ENCODE peak calls at places on chromosome 20, in four cellular contexts. V is AG04450, I is fibroblast of villous mesenchyme, W is fibroblast of the aortic adventitia. O is an unnamed sample.

GRCh38 chr20:17500826-17501225 is 30.4 kb downstream of the BFSP1 start:
- DNase-seq in V (no peak), I (no peak), W (no peak), O (peak; percentile 80)

GRCh38 chr20:58308680-58309527 is 611 bp upstream of the RAB22A start:
- DNase-seq in V (peak; percentile 11), I (peak; percentile 69), W (peak; percentile 50), O (peak; percentile 53)

GRCh38 chr20:36991708-36992107 is 40.2 kb upstream of the SAMHD1 start:
- DNase-seq in V (no peak), I (no peak), W (no peak), O (no peak)

GRCh38 chr20:41178904-41179432 is 41.6 kb downstream of the PLCG1 start:
- DNase-seq in V (no peak), I (no peak), W (no peak), O (peak; percentile 79)

GRCh38 chr20:43761396-43762340 is 34.9 kb upstream of the GTSF1L start:
- DNase-seq in V (no peak), I (no peak), W (no peak), O (no peak)

GRCh38 chr20:39789411-39789810 is 827.3 kb downstream of the DHX35 start:
- DNase-seq in V (no peak), I (no peak), W (no peak), O (no peak)

GRCh38 chr20:33862709-33863403 is 51.7 kb downstream of the CHMP4B start:
- DNase-seq in V (peak; percentile 41), I (peak; percentile 43), W (peak; percentile 84), O (peak; percentile 74)

GRCh38 chr20:62294516-62294915 is 8.3 kb upstream of the ADRM1 start:
- DNase-seq in V (no peak), I (no peak), W (no peak), O (no peak)

GRCh38 chr20:61575151-61575937 is 323.3 kb downstream of the CDH4 start:
- DNase-seq in V (no peak), I (no peak), W (no peak), O (no peak)

GRCh38 chr20:17613328-17614175 is 43.7 kb downstream of the DSTN start:
- DNase-seq in V (no peak), I (no peak), W (no peak), O (no peak)

GRCh38 chr20:45965169-45966002 is 6.6 kb downstream of the ZNF335 start:
- DNase-seq in V (no peak), I (no peak), W (no peak), O (no peak)

GRCh38 chr20:51399138-51399890 is 143.2 kb downstream of the NFATC2 start:
- DNase-seq in V (no peak), I (no peak), W (no peak), O (no peak)

GRCh38 chr20:38624084-38624483 is 22.5 kb downstream of the ARHGAP40 start:
- DNase-seq in V (no peak), I (no peak), W (no peak), O (no peak)

GRCh38 chr20:13061381-13061780 is 52.6 kb downstream of the SPTLC3 start:
- DNase-seq in V (no peak), I (no peak), W (no peak), O (no peak)

GRCh38 chr20:49286689-49287551 is 9.1 kb upstream of the ZNFX1 start:
- DNase-seq in V (no peak), I (no peak), W (no peak), O (no peak)

GRCh38 chr20:61718361-61718760 is 347.3 kb downstream of the TAF4 start:
- DNase-seq in V (no peak), I (no peak), W (no peak), O (no peak)

GRCh38 chr20:41058007-41058673 is 29.5 kb downstream of the TOP1 start:
- DNase-seq in V (no peak), I (peak; percentile 59), W (peak; percentile 68), O (no peak)

GRCh38 chr20:58623579-58624473 is 27.3 kb upstream of the STX16 start:
- DNase-seq in V (peak; percentile 85), I (peak; percentile 95), W (peak; percentile 89), O (no peak)

GRCh38 chr20:46204594-46205205 is 86.6 kb downstream of the CD40 start:
- DNase-seq in V (no peak), I (no peak), W (no peak), O (no peak)

GRCh38 chr20:42483694-42484303 is 705.9 kb downstream of the PTPRT start:
- DNase-seq in V (no peak), I (no peak), W (no peak), O (no peak)

GRCh38 chr20:62159835-62160234 is 16.3 kb downstream of the SS18L1 start:
- DNase-seq in V (no peak), I (no peak), W (no peak), O (no peak)

GRCh38 chr20:37911838-37912273 is 8.9 kb downstream of the VSTM2L start:
- DNase-seq in V (no peak), I (peak; percentile 49), W (peak; percentile 69), O (no peak)

GRCh38 chr20:41098703-41099250 is 38.6 kb upstream of the PLCG1 start:
- DNase-seq in V (peak; percentile 55), I (peak; percentile 89), W (peak; percentile 73), O (no peak)

GRCh38 chr20:36491901-36492617 is 49.3 kb upstream of the MYL9 start:
- DNase-seq in V (no peak), I (no peak), W (no peak), O (no peak)

GRCh38 chr20:37845261-37845681 is 57.7 kb upstream of the VSTM2L start:
- DNase-seq in V (no peak), I (no peak), W (no peak), O (no peak)

GRCh38 chr20:21702553-21703467 is 2.7 kb upstream of the PAX1 start:
- DNase-seq in V (no peak), I (peak; percentile 3), W (peak; percentile 19), O (peak; percentile 91)

GRCh38 chr20:36314734-36315544 is 8.8 kb downstream of the DLGAP4 start:
- DNase-seq in V (no peak), I (no peak), W (no peak), O (no peak)

GRCh38 chr20:2973574-2973973 is 69.8 kb upstream of the GNRH2 start:
- DNase-seq in V (no peak), I (no peak), W (no peak), O (no peak)

GRCh38 chr20:35006009-35006408 is 50.3 kb downstream of the MYH7B start:
- DNase-seq in V (no peak), I (no peak), W (no peak), O (no peak)

GRCh38 chr20:45771182-45771759 is 20.4 kb downstream of the WFDC3 start:
- DNase-seq in V (peak; percentile 68), I (peak; percentile 95), W (peak; percentile 85), O (peak; percentile 83)

GRCh38 chr20:51624157-51624731 is 81.7 kb upstream of the NFATC2 start:
- DNase-seq in V (no peak), I (peak; percentile 66), W (peak; percentile 48), O (peak; percentile 47)

GRCh38 chr20:45313943-45314342 is 5.8 kb upstream of the MATN4 start:
- DNase-seq in V (no peak), I (no peak), W (no peak), O (no peak)

GRCh38 chr20:45822863-45823262 is 4.2 kb downstream of the TNNC2 start:
- DNase-seq in V (no peak), I (no peak), W (no peak), O (peak; percentile 56)

GRCh38 chr20:33370296-33370695 is 31.0 kb downstream of the CDK5RAP1 start:
- DNase-seq in V (no peak), I (no peak), W (no peak), O (peak; percentile 88)

GRCh38 chr20:23245553-23246128 is 105.0 kb upstream of the NXT1 start:
- DNase-seq in V (no peak), I (no peak), W (peak; percentile 51), O (peak; percentile 41)

GRCh38 chr20:3890410-3890751 is 1.2 kb downstream of the PANK2 start:
- DNase-seq in V (no peak), I (peak; percentile 52), W (peak; percentile 58), O (no peak)

GRCh38 chr20:15742627-15743026 is 830.6 kb downstream of the KIF16B start:
- DNase-seq in V (no peak), I (no peak), W (no peak), O (no peak)

GRCh38 chr20:55216525-55217242 is 741.3 kb downstream of the DOK5 start:
- DNase-seq in V (no peak), I (no peak), W (no peak), O (no peak)

GRCh38 chr20:5397418-5397817 is 80.7 kb upstream of the PROKR2 start:
- DNase-seq in V (no peak), I (no peak), W (no peak), O (no peak)
- H3K4me3 ChIP-seq in V (no peak overlapping the region), I (no peak overlapping the region), W (no peak overlapping the region), O (no peak overlapping the region)

DNA sequence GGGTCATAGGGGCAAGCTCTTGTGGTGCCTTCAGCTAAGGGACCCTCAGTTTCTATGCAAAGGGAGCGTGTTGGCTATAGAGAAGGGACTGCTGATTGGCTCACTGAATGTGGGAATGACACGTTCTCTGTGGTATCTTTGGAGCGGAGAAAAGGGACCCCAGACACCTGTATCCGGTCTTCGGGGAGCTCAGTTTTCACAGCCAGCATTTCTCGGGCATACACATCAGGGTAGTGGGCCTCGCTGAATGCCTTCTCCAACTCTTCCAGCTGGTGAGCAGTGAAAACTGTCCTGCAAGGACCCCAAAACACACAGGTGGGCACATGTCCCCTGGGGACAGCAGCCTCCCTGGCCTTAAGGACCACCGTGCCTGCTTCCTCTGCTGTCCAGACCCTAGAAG is 3.3 kb downstream of the VSX1 start:
- DNase-seq in V (no peak), I (no peak), W (no peak), O (no peak)
- H3K4me3 ChIP-seq in V (no peak overlapping the region), I (no peak overlapping the region), W (no peak overlapping the region), O (no peak overlapping the region)

DNA sequence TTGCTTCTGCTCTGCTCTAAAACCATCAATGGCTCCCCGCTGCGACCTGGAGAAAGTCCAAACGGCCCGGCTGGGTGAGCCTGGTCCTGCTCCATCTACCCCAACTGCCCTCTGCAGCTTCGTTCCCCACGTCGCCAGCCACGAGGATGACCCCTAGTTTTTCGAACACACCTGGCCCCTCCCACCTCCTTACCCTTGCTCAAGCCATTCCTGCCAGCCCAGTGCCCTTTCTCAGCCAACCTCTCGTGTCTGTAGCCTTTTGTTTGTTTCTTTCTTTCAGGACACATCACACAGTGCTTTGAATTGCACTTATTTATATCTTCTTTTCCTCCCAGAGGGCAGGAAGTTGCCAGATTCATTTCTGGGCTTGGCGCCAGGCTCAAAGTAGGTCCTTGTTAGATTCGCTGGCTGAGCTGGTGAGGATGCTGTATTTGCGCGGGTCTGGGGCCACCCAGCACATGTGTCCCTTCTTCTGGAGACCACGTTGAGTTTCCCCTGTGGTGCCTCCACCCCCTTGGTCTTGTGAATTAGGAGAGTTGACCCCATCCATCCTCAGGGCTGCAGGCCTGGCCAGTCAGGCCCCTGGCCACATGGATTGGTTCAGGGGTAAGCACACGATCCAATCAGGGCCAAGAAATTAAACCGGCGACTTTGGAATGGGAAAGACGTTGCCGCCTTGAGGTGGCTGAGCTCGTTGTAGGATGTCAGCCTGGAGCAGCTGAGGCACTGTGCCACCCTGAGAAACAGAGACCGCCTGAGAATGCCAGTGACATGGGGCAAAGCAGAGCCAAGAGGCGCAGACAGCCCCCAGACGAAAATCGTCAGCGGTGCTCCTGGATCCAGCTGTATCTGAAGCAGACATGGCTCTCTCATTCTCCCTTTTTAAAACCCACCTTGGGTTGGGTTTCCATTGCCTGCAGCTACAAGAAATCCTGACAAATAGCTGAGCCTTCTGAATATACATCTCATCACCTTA is 156.0 kb downstream of the CEBPB start:
- DNase-seq in V (peak; percentile 71), I (peak; percentile 90), W (peak; percentile 93), O (peak; percentile 96)
- H3K4me3 ChIP-seq in V (no peak overlapping the region), I (no peak overlapping the region), W (no peak overlapping the region), O (no peak overlapping the region)

GRCh38 chr20:57290178-57290484 is 23.7 kb upstream of the BMP7 start:
- DNase-seq in V (no peak), I (no peak), W (no peak), O (no peak)
- H3K4me3 ChIP-seq in V (no peak overlapping the region), I (no peak overlapping the region), W (no peak overlapping the region), O (no peak overlapping the region)

O was measured in thyroid gland.